ENCODE peak calls at places on chromosomes 5 and 9, in six cellular contexts. H is A549, L is adrenal gland, E is heart left ventricle, W is brain microvascular endothelial cell, T is osteoblast. F is an unnamed sample.

GRCh38 chr9:117387422-117387821 is 27.4 kb downstream of the ASTN2 start:
- DNase-seq in H (no peak), L (no peak), E (no peak), W (no peak), T (no peak), F (no peak)

GRCh38 chr9:3138236-3139229 is 294.6 kb upstream of the PUM3 start:
- DNase-seq in H (no peak), L (no peak), E (no peak), W (no peak), T (no peak), F (no peak)

GRCh38 chr5:113807384-113808053 is 294.0 kb downstream of the YTHDC2 start:
- DNase-seq in H (no peak), L (no peak), E (no peak), W (no peak), T (no peak), F (no peak)

GRCh38 chr5:10479226-10479721 is 37.6 kb downstream of the ROPN1L start:
- DNase-seq in H (peak), L (no peak), E (no peak), W (peak), T (peak), F (no peak)

GRCh38 chr5:40465416-40465815 is 214.3 kb upstream of the PTGER4 start:
- DNase-seq in H (no peak), L (no peak), E (no peak), W (no peak), T (no peak), F (no peak)

GRCh38 chr9:97560851-97561250 is 59.4 kb downstream of the TMOD1 start:
- DNase-seq in H (no peak), L (no peak), E (no peak), W (no peak), T (no peak), F (no peak)

GRCh38 chr5:52262844-52263243 is 524.9 kb upstream of the ITGA1 start:
- DNase-seq in H (no peak), L (no peak), E (no peak), W (no peak), T (no peak), F (no peak)

GRCh38 chr5:82765765-82766164 is 311.4 kb downstream of the TMEM167A start:
- DNase-seq in H (no peak), L (no peak), E (no peak), W (no peak), T (no peak), F (no peak)

DNA sequence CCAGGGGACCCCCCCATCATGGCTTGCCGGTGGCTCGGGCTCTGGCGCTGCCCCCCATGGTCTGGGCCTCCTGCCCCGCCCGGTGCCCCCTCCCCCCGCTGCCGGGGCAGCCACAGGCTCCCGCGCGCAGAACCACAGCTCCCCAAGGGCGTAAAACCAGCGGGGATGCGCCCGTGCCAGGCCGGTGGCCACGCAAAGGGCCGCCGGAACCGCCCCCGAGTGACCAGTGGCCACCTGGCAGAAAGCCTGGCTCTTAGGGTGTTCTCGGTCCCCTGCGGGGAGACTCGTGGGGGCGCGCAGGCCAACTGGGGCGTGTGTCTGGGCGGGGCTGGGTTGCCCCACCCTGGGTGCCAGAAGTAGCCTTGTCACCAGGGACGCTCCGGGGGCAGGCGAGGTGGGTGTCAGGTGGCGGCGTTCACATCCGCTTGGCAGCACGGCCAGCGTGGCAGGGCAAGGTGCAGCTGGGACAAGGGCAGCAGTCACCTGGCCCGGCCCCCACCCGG is 515 bp upstream of the AGPAT2 start:
- DNase-seq in H (no peak), L (no peak), E (no peak), W (no peak), T (no peak), F (no peak)
- H3K4me3 ChIP-seq in H (peak), L (no peak), E (no peak), W (peak), T (no peak), F (no peak)

DNA sequence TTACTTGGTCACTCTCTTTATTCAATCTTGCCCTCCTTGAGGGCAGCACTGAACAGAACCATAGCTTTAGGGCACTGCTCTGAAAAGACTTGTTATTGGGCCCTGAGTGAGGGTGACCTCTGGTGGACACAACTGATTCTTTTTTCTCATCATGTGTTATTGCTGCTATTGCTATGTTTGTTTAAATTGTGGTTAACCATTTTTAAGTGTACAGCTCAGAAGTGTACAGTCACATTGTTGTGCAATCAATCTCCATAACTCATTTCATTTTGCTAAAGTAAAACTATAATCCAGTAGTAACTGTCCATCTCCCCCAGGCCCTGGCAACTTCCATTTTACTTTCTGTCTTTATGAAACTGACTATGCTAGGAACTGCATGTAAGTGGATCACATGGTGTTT is 351.1 kb upstream of the RIOK2 start:
- DNase-seq in H (peak), L (peak), E (no peak), W (peak), T (peak), F (peak)
- TF ChIP-seq CTCF in H (peak), L (peak), E (peak), W (peak), T (peak), F (peak)

GRCh38 chr9:121301881-121302286 is 33.9 kb downstream of the GSN start:
- DNase-seq in H (no peak), L (no peak), E (no peak), W (no peak), T (no peak), F (no peak)
- H3K4me3 ChIP-seq in H (no peak), L (no peak), E (no peak), W (no peak), T (no peak), F (no peak)

DNA sequence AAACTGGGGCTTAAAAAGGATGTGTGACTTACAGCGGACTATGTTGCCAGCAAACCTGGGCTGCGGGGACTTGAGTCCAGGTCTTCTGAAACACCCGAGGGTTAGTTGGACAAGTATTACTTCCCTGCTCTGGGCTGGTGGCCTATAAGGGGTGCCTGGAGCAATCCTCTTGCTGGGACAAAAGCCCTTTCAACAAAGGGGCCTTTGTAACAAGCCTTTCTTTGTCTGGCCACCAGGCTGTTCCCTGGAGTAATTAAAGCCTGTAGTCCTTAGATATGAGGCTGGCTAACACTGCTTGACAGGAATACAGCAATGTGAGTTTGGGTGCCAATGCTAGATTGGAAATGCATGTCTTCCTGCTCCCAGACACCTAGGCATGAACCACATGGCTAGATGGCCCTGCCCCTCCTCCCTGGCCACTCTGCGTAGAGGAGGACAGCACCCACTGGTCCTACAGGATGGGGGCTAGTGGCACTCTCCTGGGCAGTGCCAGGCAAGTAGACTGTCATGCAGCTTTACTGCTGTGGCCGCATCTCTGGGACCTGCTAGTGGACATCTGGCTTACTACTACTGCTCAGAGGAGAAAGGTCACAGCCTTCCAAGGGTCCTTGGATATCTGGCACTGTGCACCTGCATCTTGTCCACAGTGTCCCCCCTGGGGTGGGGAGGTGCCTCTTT is 343.1 kb downstream of the ZSWIM6 start:
- DNase-seq in H (no peak), L (no peak), E (no peak), W (no peak), T (no peak), F (no peak)
- TF ChIP-seq CTCF in H (no peak), L (no peak), E (no peak), W (peak), T (no peak), F (peak)